ENCODE peak calls at places on chromosomes 1 and 21, in eight cellular contexts. I is NCI-H2029; D is effector memory CD4-positive, alpha-beta T cell; S is NCI-H345; B is AG04449; L is non-pigmented ciliary epithelial cell; C is uterus; M is DMS153. U is an unnamed sample.

GRCh38 chr1:91817506-91817905 is 68.4 kb downstream of the TGFBR3 start:
- DNase-seq in B (no peak), C (no peak), S (no peak), M (no peak), I (no peak), D (no peak), L (no peak), U (no peak)

GRCh38 chr1:231139659-231140650 is 21.9 kb upstream of the TRIM67 start:
- DNase-seq in S (no peak), B (peak), C (no peak), D (no peak), I (peak), M (no peak), L (peak), U (no peak)

GRCh38 chr1:54934869-54935268 is 45.6 kb upstream of the TMEM61 start:
- DNase-seq in L (peak), M (no peak), B (peak), D (no peak), C (no peak), S (no peak), I (no peak), U (no peak)

GRCh38 chr1:223707270-223708000 is 4.9 kb upstream of the CAPN2 start:
- DNase-seq in L (peak), M (peak), B (peak), I (peak), C (peak), S (peak), D (no peak), U (peak)

GRCh38 chr1:116954450-116954849 is 44.7 kb downstream of the PTGFRN start:
- DNase-seq in I (no peak), D (no peak), L (no peak), C (peak), B (no peak), S (no peak), M (no peak), U (no peak)

GRCh38 chr1:236108027-236108648 is 34.2 kb upstream of the GPR137B start:
- DNase-seq in S (no peak), M (no peak), I (no peak), C (no peak), L (no peak), B (no peak), D (no peak), U (no peak)

GRCh38 chr1:183859865-183860264 is 54.9 kb downstream of the RGL1 start:
- DNase-seq in M (no peak), D (no peak), L (no peak), C (no peak), S (no peak), I (no peak), B (no peak), U (no peak)

GRCh38 chr1:156461781-156462647 is 38.6 kb downstream of the MEF2D start:
- DNase-seq in I (no peak), D (no peak), S (no peak), L (no peak), C (no peak), M (no peak), B (no peak), U (no peak)

GRCh38 chr1:193140254-193140653 is 18.4 kb downstream of the CDC73 start:
- DNase-seq in I (no peak), L (no peak), C (no peak), M (no peak), B (no peak), D (no peak), S (no peak), U (no peak)

GRCh38 chr1:57447551-57447950 is 23.7 kb upstream of the DAB1 start:
- DNase-seq in D (no peak), S (no peak), I (no peak), L (no peak), B (no peak), C (no peak), M (no peak), U (no peak)

GRCh38 chr1:208060495-208060894 is 149.6 kb upstream of the CD34 start:
- DNase-seq in M (no peak), D (no peak), B (no peak), I (no peak), C (no peak), L (no peak), S (no peak), U (no peak)

GRCh38 chr21:42107177-42107880 is 36.2 kb downstream of the UMODL1 start:
- DNase-seq in C (no peak), D (no peak), L (no peak), B (no peak), I (no peak), M (no peak), S (no peak), U (no peak)

GRCh38 chr1:164689672-164690655 is 131.0 kb downstream of the PBX1 start:
- DNase-seq in D (no peak), B (no peak), I (no peak), S (no peak), L (no peak), C (no peak), M (no peak), U (no peak)

GRCh38 chr1:9763914-9764313 is 59.9 kb downstream of the CLSTN1 start:
- DNase-seq in S (no peak), M (no peak), C (no peak), L (no peak), I (no peak), D (no peak), B (no peak), U (no peak)

GRCh38 chr1:43008425-43009108 is 49.9 kb upstream of the SLC2A1 start:
- DNase-seq in C (no peak), D (no peak), M (no peak), L (no peak), I (no peak), B (no peak), S (no peak), U (no peak)

GRCh38 chr1:112708002-112708448 is 1.1 kb upstream of the RHOC start:
- DNase-seq in S (no peak), L (no peak), C (no peak), I (no peak), M (no peak), D (no peak), B (no peak), U (no peak)

GRCh38 chr1:10280442-10281350 is 70.3 kb downstream of the KIF1B start:
- DNase-seq in D (no peak), S (no peak), I (no peak), B (peak), M (no peak), L (peak), C (no peak), U (no peak)

GRCh38 chr21:42297372-42297771 is 17.8 kb downstream of the TFF3 start:
- DNase-seq in M (no peak), I (no peak), L (no peak), C (no peak), B (no peak), S (no peak), D (no peak), U (no peak)

U was measured in NCI-H510A.